ENCODE peak calls at places on chromosomes 4 and X, in four cellular contexts. T is NAMALWA, E is IMR-90, Q is GM04503. B is an unnamed sample.
A peak's percentile ranks its signal among the peaks of the same experiment; 100 is the strongest.

GRCh38 chr4:150960818-150961217 is 54.3 kb downstream of the LRBA start:
- DNase-seq in T (peak; percentile 43), E (no peak), Q (no peak), B (no peak)

GRCh38 chrX:123771449-123772064 is 38.7 kb upstream of the THOC2 start:
- DNase-seq in T (no peak), E (no peak), Q (no peak), B (no peak)

GRCh38 chr4:19711871-19712270 is 539.8 kb upstream of the SLIT2 start:
- DNase-seq in T (no peak), E (peak; percentile 87), Q (peak; percentile 54), B (no peak)

GRCh38 chr4:112881842-112882241 is 167.6 kb upstream of the ANK2 start:
- DNase-seq in T (no peak), E (no peak), Q (no peak), B (no peak)

GRCh38 chr4:8695237-8696219 is 103.0 kb downstream of the CPZ start:
- DNase-seq in T (no peak), E (no peak), Q (no peak), B (no peak)

GRCh38 chrX:43121637-43122036 is 343.7 kb upstream of the PPP1R2C start:
- DNase-seq in T (peak; percentile 14), E (no peak), Q (no peak), B (no peak)

GRCh38 chrX:36642052-36642451 is 366.1 kb upstream of the FAM47C start:
- DNase-seq in T (no peak), E (no peak), Q (no peak), B (no peak)

GRCh38 chr4:5391492-5391891 is 316.9 kb downstream of the EVC2 start:
- DNase-seq in T (no peak), E (no peak), Q (no peak), B (no peak)

GRCh38 chrX:16770970-16771482 is 15.2 kb upstream of the TXLNG start:
- DNase-seq in T (no peak), E (no peak), Q (no peak), B (no peak)

GRCh38 chr4:173167793-173168395 is 717 bp upstream of the GALNT7 start:
- DNase-seq in T (peak; percentile 58), E (peak; percentile 30), Q (no peak), B (no peak)

GRCh38 chr4:9925750-9926439 is 95.4 kb downstream of the SLC2A9 start:
- DNase-seq in T (no peak), E (no peak), Q (no peak), B (no peak)

GRCh38 chr4:42655921-42656735 is 777 bp downstream of the ATP8A1 start:
- DNase-seq in T (peak; percentile 78), E (no peak), Q (no peak), B (peak; percentile 32)

GRCh38 chr4:110020139-110020538 is 107.5 kb downstream of the EGF start:
- DNase-seq in T (no peak), E (peak; percentile 14), Q (peak; percentile 8), B (no peak)

GRCh38 chr4:156322592-156322991 is 368.9 kb upstream of the CTSO start:
- DNase-seq in T (no peak), E (peak; percentile 90), Q (peak; percentile 59), B (no peak)

GRCh38 chr4:189785257-189785656 is 155.4 kb upstream of the FRG1 start:
- DNase-seq in T (no peak), E (no peak), Q (no peak), B (no peak)

B was measured in gastrocnemius medialis.